ENCODE peak calls at places on chromosomes 3 and 15, in ten cellular contexts. I is activated CD4-positive, alpha-beta T cell treated with anti-CD3 and anti-CD28 coated beads for 24 hours; O is aorta; L is activated naive CD4-positive, alpha-beta T cell; M is hippocampal formation; K is erythroblast; E is CD14-positive monocyte; V is epithelial cell of prostate; Y is dorsolateral prefrontal cortex; G is Kasumi-1. H is an unnamed sample.
A peak's percentile ranks its signal among the peaks of the same experiment; 100 is the strongest.

GRCh38 chr3:15011174-15011573 is 53.9 kb downstream of the MRPS25 start:
- DNase-seq in I (no peak), O (no peak), L (no peak), M (no peak), K (peak; percentile 16), E (no peak), V (no peak), Y (no peak), G (no peak), H (no peak)

GRCh38 chr15:51227967-51228783 is 110.2 kb downstream of the CYP19A1 start:
- DNase-seq in I (peak; percentile 9), O (peak; percentile 75), L (no peak), M (no peak), K (peak; percentile 59), E (peak; percentile 69), V (peak; percentile 36), Y (no peak), G (peak; percentile 30), H (no peak)

GRCh38 chr3:122795674-122795969 is 753 bp downstream of the SLC49A4 start:
- DNase-seq in I (no peak), O (no peak), L (no peak), M (no peak), K (no peak), E (no peak), V (no peak), Y (no peak), G (no peak), H (no peak)

GRCh38 chr3:134326760-134327593 is 47.3 kb downstream of the AMOTL2 start:
- DNase-seq in I (no peak), O (no peak), L (no peak), M (no peak), K (no peak), E (no peak), V (no peak), Y (no peak), G (no peak), H (no peak)

GRCh38 chr3:14810070-14810732 is 8.6 kb upstream of the FGD5 start:
- DNase-seq in I (no peak), O (no peak), L (no peak), M (no peak), K (no peak), E (no peak), V (no peak), Y (no peak), G (no peak), H (no peak)

GRCh38 chr15:36914962-36915808 is 185.2 kb downstream of the MEIS2 start:
- DNase-seq in I (no peak), O (no peak), L (no peak), M (no peak), K (no peak), E (no peak), V (no peak), Y (no peak), G (no peak), H (no peak)

GRCh38 chr3:143119009-143119914 is at the start of gene CHST2:
- DNase-seq in I (peak; percentile 54), O (peak; percentile 77), L (peak; percentile 47), M (peak; percentile 53), K (peak; percentile 87), E (peak; percentile 57), V (peak; percentile 20), Y (peak; percentile 81), G (peak; percentile 54), H (peak; percentile 66)

GRCh38 chr15:39367591-39367990 is 213.3 kb upstream of the THBS1 start:
- DNase-seq in I (no peak), O (no peak), L (no peak), M (no peak), K (no peak), E (no peak), V (no peak), Y (no peak), G (no peak), H (no peak)

GRCh38 chr3:10602769-10603768 is 97.7 kb upstream of the ATP2B2 start:
- DNase-seq in I (peak; percentile 54), O (no peak), L (no peak), M (no peak), K (no peak), E (no peak), V (no peak), Y (no peak), G (no peak), H (no peak)

GRCh38 chr3:189806171-189806951 is 175.2 kb downstream of the TP63 start:
- DNase-seq in I (no peak), O (no peak), L (no peak), M (no peak), K (no peak), E (no peak), V (no peak), Y (no peak), G (no peak), H (no peak)

GRCh38 chr3:150371741-150372254 is 36.3 kb upstream of the TSC22D2 start:
- DNase-seq in I (no peak), O (no peak), L (no peak), M (no peak), K (no peak), E (no peak), V (peak; percentile 98), Y (no peak), G (no peak), H (no peak)

GRCh38 chr15:76336254-76337046 is at the start of gene ISL2:
- DNase-seq in I (no peak), O (peak; percentile 66), L (no peak), M (peak; percentile 70), K (peak; percentile 45), E (peak; percentile 84), V (peak; percentile 73), Y (peak; percentile 75), G (no peak), H (peak; percentile 58)

GRCh38 chr3:124014366-124014942 is 22.5 kb upstream of the ROPN1 start:
- DNase-seq in I (no peak), O (peak; percentile 61), L (no peak), M (peak; percentile 4), K (no peak), E (no peak), V (no peak), Y (peak; percentile 47), G (no peak), H (no peak)

GRCh38 chr3:53534996-53535395 is 40.6 kb downstream of the CACNA1D start:
- DNase-seq in I (no peak), O (no peak), L (no peak), M (no peak), K (no peak), E (no peak), V (no peak), Y (no peak), G (no peak), H (no peak)

GRCh38 chr3:59250600-59250999 is 200.8 kb upstream of the CFAP20DC start:
- DNase-seq in I (no peak), O (no peak), L (no peak), M (no peak), K (no peak), E (no peak), V (no peak), Y (no peak), G (no peak), H (no peak)

GRCh38 chr3:193884652-193885051 is 251.3 kb upstream of the HES1 start:
- DNase-seq in I (no peak), O (no peak), L (no peak), M (no peak), K (no peak), E (no peak), V (no peak), Y (no peak), G (no peak), H (no peak)

GRCh38 chr3:112653881-112654300 is 12.9 kb upstream of the CCDC80 start:
- DNase-seq in I (no peak), O (no peak), L (no peak), M (no peak), K (no peak), E (no peak), V (no peak), Y (no peak), G (no peak), H (no peak)

GRCh38 chr3:114446605-114447004 is 152.8 kb downstream of the TIGIT start:
- DNase-seq in I (no peak), O (no peak), L (no peak), M (no peak), K (no peak), E (no peak), V (no peak), Y (no peak), G (no peak), H (no peak)

H was measured in occipital lobe.